ENCODE peak calls at places on chromosomes 16 and 17, in eight cellular contexts. J is Panc1, M is stomach, B is spleen, Y is upper lobe of left lung, T is suprapubic skin, R is prostate gland, X is esophagus muscularis mucosa. U is an unnamed sample.
A peak's percentile ranks its signal among the peaks of the same experiment; 100 is the strongest.

GRCh38 chr17:44004077-44004760 is at the start of gene NAGS:
- DNase-seq in B (peak; percentile 78), R (no peak), J (no peak), T (peak; percentile 72), M (no peak), Y (peak; percentile 87), X (no peak), U (no peak)

GRCh38 chr17:18026408-18026776 is 12.6 kb downstream of the ATPAF2 start:
- DNase-seq in Y (no peak), J (no peak), M (no peak), T (no peak), X (no peak), B (no peak), R (no peak), U (no peak)

GRCh38 chr17:76273435-76273921 is 8.3 kb downstream of the UBALD2 start:
- DNase-seq in J (no peak), R (no peak), M (no peak), Y (peak; percentile 70), X (no peak), B (peak; percentile 86), T (peak; percentile 73), U (no peak)

GRCh38 chr16:89113661-89114060 is 20.0 kb downstream of the ACSF3 start:
- DNase-seq in M (no peak), T (no peak), Y (peak; percentile 75), X (no peak), B (peak; percentile 87), R (no peak), J (no peak), U (no peak)

GRCh38 chr17:4617590-4618356 is 23.7 kb downstream of the ALOX15 start:
- DNase-seq in B (no peak), X (no peak), M (no peak), J (no peak), Y (no peak), R (no peak), T (no peak), U (no peak)

GRCh38 chr17:4263282-4264215 is at the start of gene ANKFY1:
- DNase-seq in B (peak; percentile 99), J (peak; percentile 69), Y (peak; percentile 98), R (peak; percentile 93), X (peak; percentile 98), T (peak; percentile 98), M (peak; percentile 96), U (peak; percentile 99)

GRCh38 chr16:82995927-82996441 is 369.2 kb downstream of the CDH13 start:
- DNase-seq in R (no peak), B (no peak), T (no peak), M (no peak), Y (no peak), X (no peak), J (no peak), U (no peak)

GRCh38 chr17:8005357-8005756 is 2.9 kb downstream of the GUCY2D start:
- DNase-seq in J (no peak), X (no peak), M (no peak), B (no peak), Y (no peak), R (no peak), T (peak; percentile 5), U (no peak)

GRCh38 chr16:58187092-58187491 is 10.8 kb downstream of the CSNK2A2 start:
- DNase-seq in M (no peak), T (no peak), R (no peak), B (no peak), J (no peak), X (no peak), Y (no peak), U (no peak)

GRCh38 chr17:81871387-81872120 is 417 bp upstream of the ARHGDIA start:
- DNase-seq in J (no peak), Y (peak; percentile 100), M (peak; percentile 96), T (peak; percentile 96), X (peak; percentile 98), R (peak; percentile 90), B (peak; percentile 97), U (peak; percentile 93)

GRCh38 chr17:55601874-55602364 is 90.7 kb upstream of the SMIM36 start:
- DNase-seq in B (no peak), Y (no peak), M (no peak), R (no peak), X (no peak), J (peak; percentile 33), T (no peak), U (peak; percentile 21)

GRCh38 chr17:57085448-57086068 is 512 bp downstream of the AKAP1 start:
- DNase-seq in J (no peak), B (no peak), M (peak; percentile 80), Y (peak; percentile 92), R (no peak), T (peak; percentile 79), X (no peak), U (peak; percentile 55)
- TF ChIP-seq CTCF in J (peak; percentile 65), B (no peak), M (no peak), Y (no peak), R (peak; percentile 29), T (no peak), X (peak; percentile 10), U (peak; percentile 4)

DNA sequence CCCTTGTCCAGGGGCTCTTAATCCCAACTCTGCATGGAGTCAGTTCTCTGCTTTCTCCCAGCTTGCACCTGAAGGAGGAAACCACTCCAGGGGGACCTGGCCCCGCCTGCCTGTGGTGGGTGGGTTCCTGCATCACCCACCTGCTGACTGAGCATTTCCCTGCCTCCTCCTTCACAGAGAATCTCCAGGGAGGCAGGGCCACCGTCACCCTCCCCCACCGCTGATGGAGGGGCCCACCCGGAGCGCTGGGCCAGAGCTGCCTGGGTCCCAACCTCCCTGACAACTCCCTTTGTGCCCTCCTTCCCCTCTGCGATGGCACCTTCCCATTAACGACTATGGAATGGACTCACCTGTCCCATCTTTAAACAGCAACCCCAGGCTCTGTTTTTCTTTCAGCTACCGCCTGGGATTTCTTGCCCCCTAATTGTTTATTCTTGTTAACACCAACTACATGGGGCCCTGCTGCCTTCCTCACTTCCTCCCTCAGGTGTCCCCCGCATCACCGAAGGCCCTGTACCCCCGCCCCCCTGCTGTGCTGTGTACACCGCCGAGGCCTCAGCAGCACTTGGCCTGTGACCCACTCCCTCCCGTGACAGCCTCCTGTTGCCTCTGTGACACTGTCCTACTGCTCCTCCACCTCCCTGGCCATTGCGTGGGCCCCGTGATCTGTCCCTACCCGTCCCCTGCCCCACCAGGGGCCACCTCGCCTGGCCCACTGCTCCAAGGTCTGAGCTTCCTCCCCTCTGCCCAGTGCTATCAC is 842 bp upstream of the TEDC2 start:
- DNase-seq in X (no peak), T (no peak), R (no peak), J (no peak), Y (no peak), M (no peak), B (peak; percentile 79), U (peak; percentile 57)
- TF ChIP-seq POLR2AphosphoS5 in X (no peak), T (no peak), R (no peak), J (no peak), Y (no peak), M (no peak), B (no peak), U (peak; percentile 60)

DNA sequence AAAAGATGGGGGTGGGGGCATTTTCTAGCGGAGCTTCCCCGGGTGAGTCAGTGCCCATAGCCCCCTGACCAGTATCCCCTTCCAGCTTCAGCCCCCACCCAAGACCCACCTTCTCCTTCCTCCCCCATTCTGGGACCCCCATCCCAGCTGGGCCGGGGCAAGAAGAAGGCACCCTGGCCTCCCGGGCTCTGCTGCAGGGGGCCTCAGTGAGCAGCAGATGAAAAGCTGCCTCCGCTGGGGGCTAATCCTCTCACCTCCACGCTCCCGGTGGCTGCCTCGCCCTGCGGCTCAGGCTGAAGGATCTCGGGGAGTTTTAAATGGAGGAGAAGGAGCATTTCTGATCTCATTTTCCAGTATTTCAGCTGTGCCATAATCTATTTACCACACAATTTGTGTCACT is 313.5 kb upstream of the TNRC6C start:
- DNase-seq in R (no peak), Y (peak; percentile 50), J (no peak), B (peak; percentile 67), M (no peak), T (no peak), X (no peak), U (no peak)
- TF ChIP-seq CTCF in R (no peak), Y (no peak), J (no peak), B (peak; percentile 17), M (no peak), T (no peak), X (peak; percentile 9), U (peak; percentile 54)

DNA sequence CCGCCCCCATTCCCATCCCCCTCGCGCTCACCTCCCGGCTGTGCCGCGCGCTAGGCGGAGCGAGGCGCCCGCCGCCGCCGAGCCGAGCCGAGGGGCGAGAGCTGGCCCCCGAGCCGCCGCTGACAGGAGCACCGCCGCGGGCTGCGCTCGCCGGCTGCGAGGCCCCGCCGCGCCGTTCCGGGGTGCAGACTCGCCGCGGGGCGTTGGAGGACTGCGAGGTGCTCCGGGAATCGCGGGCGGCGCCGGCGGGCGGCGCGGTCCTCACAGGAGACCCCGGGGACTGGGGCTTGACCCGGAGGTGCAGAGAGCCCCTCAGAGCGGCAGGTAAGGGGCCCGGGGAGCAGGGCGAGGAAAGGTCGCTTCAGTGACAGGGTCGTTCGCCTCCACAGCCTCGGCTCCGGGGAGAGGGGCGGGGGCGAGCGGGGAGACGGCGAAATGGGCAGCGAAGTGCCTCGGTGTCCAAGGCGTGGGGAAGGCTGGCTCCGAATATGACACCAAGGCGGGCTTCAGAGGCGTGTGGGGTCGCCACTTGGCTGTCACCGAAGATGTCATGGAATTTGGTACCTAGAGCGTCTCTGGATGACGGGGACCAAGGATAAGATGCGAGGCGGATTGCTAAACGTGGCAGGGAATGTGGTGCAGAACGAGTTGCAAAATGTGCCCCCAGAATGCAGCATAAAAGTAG is 533 bp downstream of the TANC2 start:
- DNase-seq in B (peak; percentile 93), R (peak; percentile 19), Y (no peak), T (peak; percentile 72), M (peak; percentile 64), X (no peak), J (no peak), U (no peak)
- TF ChIP-seq POLR2AphosphoS5 in B (no peak), R (no peak), Y (peak; percentile 33), T (no peak), M (no peak), X (no peak), J (no peak), U (no peak)

GRCh38 chr17:14268264-14268663 is 31.6 kb upstream of the CDRT15 start:
- DNase-seq in B (no peak), J (no peak), T (no peak), Y (no peak), X (no peak), M (no peak), R (no peak), U (no peak)
- TF ChIP-seq CTCF in B (no peak), J (no peak), T (no peak), Y (no peak), X (no peak), M (no peak), R (no peak), U (peak; percentile 18)

DNA sequence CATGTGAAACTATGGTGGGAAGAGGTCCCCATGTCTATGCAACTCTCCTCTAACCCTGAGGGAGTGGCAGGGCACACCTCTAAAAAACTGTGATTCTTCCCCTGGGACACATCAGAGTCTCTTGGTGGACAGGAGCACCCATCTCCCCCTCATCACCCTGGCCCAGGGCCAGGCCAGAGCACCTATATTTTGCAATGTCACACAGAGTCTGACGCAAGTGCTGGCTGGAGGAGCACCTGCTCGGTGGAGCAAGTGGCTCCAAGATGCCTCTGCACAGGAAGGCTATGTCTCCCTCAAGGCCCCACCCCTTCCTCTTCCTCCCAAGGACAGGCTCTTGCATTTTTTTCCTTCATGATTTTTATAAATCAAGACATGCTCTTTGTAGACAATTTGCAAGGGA is 13.3 kb downstream of the SNN start:
- DNase-seq in M (no peak), X (no peak), J (no peak), Y (no peak), B (peak; percentile 82), R (no peak), T (peak; percentile 50), U (no peak)
- TF ChIP-seq POLR2AphosphoS5 in M (no peak), X (no peak), J (no peak), Y (peak; percentile 49), B (no peak), R (no peak), T (no peak), U (no peak)

GRCh38 chr17:30824356-30825145 is at the start of gene CRLF3:
- DNase-seq in M (peak; percentile 91), R (peak; percentile 81), Y (peak; percentile 99), B (peak; percentile 99), T (peak; percentile 90), J (peak; percentile 52), X (peak; percentile 92), U (peak; percentile 62)
- TF ChIP-seq CTCF in M (peak; percentile 59), R (peak; percentile 76), Y (peak; percentile 71), B (peak; percentile 78), T (peak; percentile 76), J (peak; percentile 90), X (peak; percentile 77), U (peak; percentile 33)